ENCODE peak calls at places on chromosomes 16 and 17, in six cellular contexts. Z, H, J, M, P and C are unnamed samples.

GRCh38 chr17:32732900-32733299 is 144.0 kb downstream of the MYO1D start:
- DNase-seq in Z (no peak), H (no peak), M (no peak), P (no peak), J (no peak), C (no peak)

GRCh38 chr16:48813485-48813884 is 203.5 kb upstream of the N4BP1 start:
- DNase-seq in M (no peak), J (no peak), Z (no peak), P (no peak), H (no peak), C (no peak)

GRCh38 chr17:5110816-5111215 is 862 bp downstream of the ZNF232 start:
- DNase-seq in Z (no peak), M (no peak), J (no peak), H (no peak), P (peak; percentile 28), C (no peak)

GRCh38 chr17:57987582-57988300 is at the start of gene VEZF1:
- DNase-seq in Z (peak; percentile 62), P (peak; percentile 86), M (peak; percentile 95), J (peak; percentile 85), H (peak; percentile 83), C (peak; percentile 87)

GRCh38 chr16:87723224-87723619 is 42.6 kb downstream of the KLHDC4 start:
- DNase-seq in J (no peak), H (no peak), Z (peak; percentile 95), M (no peak), P (peak; percentile 63), C (peak; percentile 74)

GRCh38 chr17:47603830-47604229 is 45.9 kb upstream of the KPNB1 start:
- DNase-seq in H (no peak), M (no peak), Z (no peak), P (no peak), J (no peak), C (no peak)

GRCh38 chr17:68101992-68102758 is 66.6 kb downstream of the KPNA2 start:
- DNase-seq in M (peak; percentile 19), Z (no peak), H (peak; percentile 12), P (peak; percentile 9), J (peak; percentile 23), C (peak; percentile 26)

GRCh38 chr17:75064867-75065561 is 18.0 kb downstream of the KCTD2 start:
- DNase-seq in P (no peak), J (no peak), M (peak; percentile 30), Z (no peak), H (no peak), C (peak; percentile 27)

GRCh38 chr17:71649986-71650385 is 470.8 kb upstream of the SOX9 start:
- DNase-seq in M (no peak), Z (peak; percentile 88), H (no peak), P (no peak), J (no peak), C (no peak)

GRCh38 chr16:275786-276232 is at the start of gene RGS11:
- DNase-seq in J (no peak), H (no peak), Z (no peak), M (no peak), P (no peak), C (no peak)

GRCh38 chr16:77406680-77407079 is 28.2 kb downstream of the ADAMTS18 start:
- DNase-seq in H (no peak), Z (no peak), J (peak; percentile 9), M (no peak), P (no peak), C (no peak)

GRCh38 chr16:4850211-4850610 is 2.9 kb downstream of the UBN1 start:
- DNase-seq in H (no peak), J (no peak), Z (peak; percentile 18), M (no peak), P (no peak), C (no peak)

GRCh38 chr17:7132511-7133094 is 18.0 kb upstream of the ASGR2 start:
- DNase-seq in P (peak; percentile 91), Z (no peak), H (no peak), J (no peak), M (peak; percentile 83), C (peak; percentile 85)

GRCh38 chr16:26598061-26598460 is 468.7 kb upstream of the C16orf82 start:
- DNase-seq in P (peak; percentile 3), Z (no peak), H (no peak), J (no peak), M (no peak), C (no peak)

GRCh38 chr16:19815418-19815817 is 69.2 kb downstream of the GPRC5B start:
- DNase-seq in J (no peak), H (no peak), Z (no peak), M (no peak), P (no peak), C (no peak)

GRCh38 chr17:57363998-57364645 is 107.8 kb downstream of the MSI2 start:
- DNase-seq in M (no peak), Z (no peak), P (no peak), J (no peak), H (no peak), C (no peak)

GRCh38 chr16:35196313-35196712 is 1736.9 kb downstream of the TP53TG3F start:
- DNase-seq in H (no peak), Z (no peak), J (no peak), M (no peak), P (no peak), C (no peak)

GRCh38 chr17:77800832-77801231 is 157.7 kb upstream of the TNRC6C start:
- DNase-seq in H (no peak), Z (no peak), P (no peak), J (no peak), M (no peak), C (no peak)

GRCh38 chr16:83315271-83315670 is 492.5 kb upstream of the HSBP1 start:
- DNase-seq in M (no peak), P (no peak), Z (peak; percentile 10), H (no peak), J (no peak), C (no peak)

GRCh38 chr17:65043802-65044201 is 12.7 kb downstream of the GNA13 start:
- DNase-seq in Z (no peak), H (no peak), P (no peak), J (no peak), M (no peak), C (no peak)

GRCh38 chr16:1125471-1125870 is 27.4 kb upstream of the CACNA1H start:
- DNase-seq in H (peak; percentile 16), J (peak; percentile 66), P (no peak), Z (peak; percentile 72), M (peak; percentile 47), C (no peak)

GRCh38 chr17:17890773-17891759 is 54.3 kb upstream of the SREBF1 start:
- DNase-seq in Z (peak; percentile 68), H (peak; percentile 73), P (peak; percentile 83), J (peak; percentile 88), M (peak; percentile 75), C (peak; percentile 81)

GRCh38 chr16:24917236-24917635 is 71.5 kb downstream of the SLC5A11 start:
- DNase-seq in P (no peak), Z (no peak), M (no peak), H (no peak), J (no peak), C (no peak)

GRCh38 chr17:74842146-74842598 is 17.5 kb downstream of the GRIN2C start:
- DNase-seq in H (no peak), P (no peak), M (peak; percentile 29), J (no peak), Z (peak; percentile 7), C (no peak)

GRCh38 chr16:84500531-84500930 is 3.9 kb downstream of the MEAK7 start:
- DNase-seq in M (no peak), Z (no peak), J (no peak), H (no peak), P (no peak), C (no peak)

GRCh38 chr16:53207810-53208752 is 153.3 kb downstream of the CHD9 start:
- DNase-seq in J (peak; percentile 92), Z (peak; percentile 87), M (peak; percentile 86), P (peak; percentile 88), H (peak; percentile 82), C (peak; percentile 78)

GRCh38 chr17:1002412-1002753 is 5.5 kb downstream of the TIMM22 start:
- DNase-seq in J (no peak), P (no peak), H (no peak), M (no peak), Z (peak; percentile 45), C (no peak)

GRCh38 chr17:1003633-1003971 is 6.7 kb downstream of the TIMM22 start:
- DNase-seq in P (no peak), M (no peak), Z (no peak), H (no peak), J (no peak), C (no peak)

GRCh38 chr17:1002771-1003555 is 6.0 kb downstream of the TIMM22 start:
- DNase-seq in M (no peak), Z (peak; percentile 76), H (no peak), J (no peak), P (no peak), C (no peak)

GRCh38 chr17:1000597-1001490 is 3.9 kb downstream of the TIMM22 start:
- DNase-seq in Z (peak; percentile 53), J (no peak), M (no peak), H (no peak), P (no peak), C (no peak)

DNA sequence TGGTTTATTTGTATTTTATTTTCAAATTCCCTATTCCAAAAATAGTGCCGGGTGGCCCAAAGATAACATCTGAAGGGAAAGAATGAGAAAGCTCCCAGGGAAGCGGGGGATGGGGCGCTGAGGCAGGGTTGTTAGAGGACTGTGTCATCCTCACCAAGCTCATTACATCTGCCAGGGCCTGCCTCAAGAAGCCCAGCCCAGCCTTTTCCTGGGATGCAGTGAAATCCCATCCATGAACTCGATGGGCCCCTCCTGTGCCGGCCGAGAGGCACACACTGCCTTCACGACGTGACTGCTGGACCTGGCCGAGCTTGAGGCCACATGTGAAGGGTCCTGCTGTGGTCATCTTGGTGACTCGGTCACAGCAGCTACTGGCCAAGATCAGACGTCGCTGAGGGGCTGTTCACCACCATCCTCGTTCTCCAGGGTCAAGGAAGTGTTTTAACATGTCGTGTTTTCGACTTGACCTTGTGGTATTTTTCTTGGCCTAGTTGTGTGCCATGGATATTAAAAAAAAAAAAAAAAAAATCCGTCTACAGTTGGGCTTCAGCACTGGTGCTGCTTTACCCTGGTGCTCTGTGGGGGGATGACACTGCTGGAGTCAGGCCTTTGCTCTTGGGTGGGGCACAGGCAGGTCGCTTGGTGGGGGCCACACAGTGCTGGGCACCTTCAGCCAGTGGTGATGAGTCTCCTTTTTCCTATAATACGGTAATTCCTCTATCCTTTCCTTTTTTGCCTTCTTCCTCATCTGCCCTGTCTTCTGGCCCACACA is 4.9 kb downstream of the TIMM22 start:
- DNase-seq in P (no peak), Z (peak; percentile 81), J (no peak), M (no peak), H (no peak), C (no peak)
- TF ChIP-seq CTCF in P (no peak), Z (no peak), J (no peak), M (no peak), H (no peak), C (no peak)

GRCh38 chr16:56743840-56744239 is 13.9 kb downstream of the NUP93 start:
- DNase-seq in M (no peak), Z (peak; percentile 55), H (no peak), J (peak; percentile 10), P (no peak), C (no peak)
- TF ChIP-seq CTCF in M (no peak), Z (no peak), H (no peak), J (no peak), P (no peak), C (no peak)

GRCh38 chr17:79830763-79831366 is 8.4 kb downstream of the CBX4 start:
- DNase-seq in M (no peak), J (no peak), Z (no peak), H (no peak), P (no peak), C (no peak)
- TF ChIP-seq CTCF in M (no peak), J (no peak), Z (no peak), H (no peak), P (no peak), C (no peak)

GRCh38 chr16:2386990-2387389 is 42.3 kb upstream of the CCNF start:
- DNase-seq in M (peak; percentile 17), P (no peak), Z (no peak), J (peak; percentile 35), H (no peak), C (no peak)
- TF ChIP-seq CTCF in M (peak; percentile 41), P (peak; percentile 10), Z (peak; percentile 14), J (no peak), H (no peak), C (no peak)